ENCODE peak calls at places on chromosomes 3 and 15, in five cellular contexts. K is foreskin fibroblast; A is stimulated activated CD8-positive, alpha-beta memory T cell treated with anti-CD3 and anti-CD28 coated beads, Interleukin-4, amount 100 ng/mL, for 1 hour; C is cardiac septum; S is left cardiac atrium. B is an unnamed sample.

GRCh38 chr3:149845570-149846244 is 32.7 kb downstream of the RNF13 start:
- DNase-seq in S (no peak), K (no peak), C (no peak), A (no peak), B (no peak)

GRCh38 chr3:125072749-125073404 is 17.1 kb upstream of the HEG1 start:
- DNase-seq in A (no peak), C (no peak), S (no peak), K (no peak), B (no peak)

GRCh38 chr15:51051776-51052175 is 42.9 kb downstream of the TNFAIP8L3 start:
- DNase-seq in K (no peak), A (no peak), S (peak), C (no peak), B (peak)

GRCh38 chr3:138833908-138834358 is 795 bp downstream of the PIK3CB start:
- DNase-seq in C (no peak), S (no peak), K (peak), A (no peak), B (peak)

GRCh38 chr3:16092923-16093322 is 81.6 kb upstream of the GALNT15 start:
- DNase-seq in S (no peak), C (no peak), A (no peak), K (no peak), B (no peak)

GRCh38 chr3:195866686-195867511 is 41.5 kb downstream of the TNK2 start:
- DNase-seq in C (no peak), S (no peak), K (no peak), A (no peak), B (no peak)

GRCh38 chr3:159458010-159458409 is 530.6 kb upstream of the IL12A start:
- DNase-seq in C (no peak), K (peak), S (no peak), A (no peak), B (no peak)

GRCh38 chr3:134300520-134300919 is 49.9 kb upstream of the RYK start:
- DNase-seq in C (no peak), A (no peak), K (no peak), S (no peak), B (no peak)

GRCh38 chr3:126355777-126356372 is 1.3 kb downstream of the KLF15 start:
- DNase-seq in A (no peak), C (peak), K (peak), S (peak), B (peak)

GRCh38 chr3:154862265-154862664 is 217.9 kb upstream of the MME start:
- DNase-seq in K (peak), A (no peak), S (no peak), C (no peak), B (no peak)

GRCh38 chr3:188946837-188947236 is 224.9 kb upstream of the TPRG1 start:
- DNase-seq in K (no peak), S (no peak), C (no peak), A (no peak), B (no peak)

GRCh38 chr3:177440456-177441105 is 243.3 kb upstream of the TBL1XR1 start:
- DNase-seq in A (no peak), K (no peak), S (no peak), C (no peak), B (no peak)

GRCh38 chr3:10419637-10420232 is 85.7 kb downstream of the ATP2B2 start:
- DNase-seq in C (no peak), K (no peak), S (no peak), A (no peak), B (no peak)

GRCh38 chr15:101019351-101019750 is 100.2 kb downstream of the LRRK1 start:
- DNase-seq in K (no peak), A (no peak), S (no peak), C (peak), B (no peak)

GRCh38 chr3:179069762-179070390 is 1.7 kb downstream of the ZMAT3 start:
- DNase-seq in A (no peak), S (no peak), C (no peak), K (no peak), B (no peak)

GRCh38 chr3:174869448-174869847 is 10.3 kb downstream of the NAALADL2 start:
- DNase-seq in C (no peak), A (no peak), K (no peak), S (no peak), B (no peak)

GRCh38 chr15:70503073-70503745 is 260.1 kb downstream of the UACA start:
- DNase-seq in K (no peak), C (no peak), A (no peak), S (no peak), B (no peak)

GRCh38 chr15:65908876-65909275 is 39.6 kb downstream of the RAB11A start:
- DNase-seq in K (no peak), A (no peak), C (no peak), S (no peak), B (no peak)

GRCh38 chr3:186732169-186732766 is 15.1 kb downstream of the KNG1 start:
- DNase-seq in A (no peak), K (no peak), S (no peak), C (no peak), B (no peak)

GRCh38 chr15:69998541-69999391 is 99.0 kb downstream of the TLE3 start:
- DNase-seq in K (no peak), A (no peak), S (no peak), C (no peak), B (no peak)

GRCh38 chr3:31399270-31399669 is 133.5 kb upstream of the STT3B start:
- DNase-seq in K (no peak), A (no peak), C (no peak), S (no peak), B (no peak)

GRCh38 chr3:18766971-18767370 is 341.8 kb upstream of the SATB1 start:
- DNase-seq in C (no peak), K (no peak), A (no peak), S (no peak), B (no peak)

B was measured in midbrain.